ENCODE peak calls at places on chromosome 13, in seven cellular contexts. N, F, X, Y, H, L and G are unnamed samples.

GRCh38 chr13:75180805-75181455 is 301.0 kb downstream of the TBC1D4 start:
- DNase-seq in N (no peak), F (no peak), X (no peak), Y (peak), H (no peak), L (no peak), G (no peak)

GRCh38 chr13:40172878-40173277 is 493.6 kb downstream of the FOXO1 start:
- DNase-seq in N (no peak), F (peak), X (no peak), Y (no peak), H (no peak), L (no peak), G (no peak)

GRCh38 chr13:65789815-65790214 is 1440.3 kb downstream of the PCDH9 start:
- DNase-seq in N (no peak), F (no peak), X (no peak), Y (peak), H (no peak), L (no peak), G (no peak)

GRCh38 chr13:33182729-33183128 is 102.8 kb downstream of the STARD13 start:
- DNase-seq in N (no peak), F (no peak), X (no peak), Y (no peak), H (no peak), L (no peak), G (no peak)

GRCh38 chr13:28707629-28708427 is 10.9 kb downstream of the SLC46A3 start:
- DNase-seq in N (peak), F (no peak), X (peak), Y (peak), H (no peak), L (no peak), G (no peak)

GRCh38 chr13:112837371-112838037 is 131.5 kb upstream of the MCF2L start:
- DNase-seq in N (no peak), F (no peak), X (no peak), Y (peak), H (no peak), L (no peak), G (no peak)

GRCh38 chr13:51154029-51154555 is 43.0 kb upstream of the C13orf42 start:
- DNase-seq in N (no peak), F (no peak), X (no peak), Y (peak), H (no peak), L (no peak), G (no peak)

GRCh38 chr13:22111961-22112360 is 441.1 kb downstream of the FGF9 start:
- DNase-seq in N (no peak), F (no peak), X (no peak), Y (no peak), H (no peak), L (no peak), G (no peak)

GRCh38 chr13:112760440-112760839 is 70.6 kb downstream of the ATP11A start:
- DNase-seq in N (no peak), F (no peak), X (no peak), Y (no peak), H (no peak), L (no peak), G (no peak)

GRCh38 chr13:33583398-33583797 is 234.6 kb upstream of the RFC3 start:
- DNase-seq in N (no peak), F (no peak), X (no peak), Y (no peak), H (no peak), L (no peak), G (no peak)

GRCh38 chr13:93305886-93306285 is 79.3 kb downstream of the GPC6 start:
- DNase-seq in N (no peak), F (no peak), X (no peak), Y (no peak), H (no peak), L (no peak), G (no peak)

GRCh38 chr13:32426981-32427851 is 714 bp downstream of the N4BP2L1 start:
- DNase-seq in N (no peak), F (peak), X (peak), Y (peak), H (peak), L (peak), G (peak)

GRCh38 chr13:78436311-78436710 is 167.0 kb downstream of the POU4F1 start:
- DNase-seq in N (no peak), F (no peak), X (no peak), Y (no peak), H (no peak), L (no peak), G (no peak)

GRCh38 chr13:106570354-106570822 is 2.5 kb upstream of the ARGLU1 start:
- DNase-seq in N (no peak), F (peak), X (no peak), Y (peak), H (peak), L (peak), G (peak)

GRCh38 chr13:27353166-27353583 is 71.2 kb upstream of the GTF3A start:
- DNase-seq in N (peak), F (no peak), X (peak), Y (peak), H (no peak), L (no peak), G (no peak)

GRCh38 chr13:59734393-59734792 is 429.3 kb downstream of the DIAPH3 start:
- DNase-seq in N (no peak), F (no peak), X (peak), Y (no peak), H (no peak), L (no peak), G (no peak)

GRCh38 chr13:51590966-51591627 is 6.8 kb downstream of the WDFY2 start:
- DNase-seq in N (peak), F (no peak), X (no peak), Y (peak), H (no peak), L (no peak), G (peak)

GRCh38 chr13:50357586-50358118 is 342.4 kb downstream of the KCNRG start:
- DNase-seq in N (peak), F (peak), X (no peak), Y (peak), H (no peak), L (no peak), G (no peak)

DNA sequence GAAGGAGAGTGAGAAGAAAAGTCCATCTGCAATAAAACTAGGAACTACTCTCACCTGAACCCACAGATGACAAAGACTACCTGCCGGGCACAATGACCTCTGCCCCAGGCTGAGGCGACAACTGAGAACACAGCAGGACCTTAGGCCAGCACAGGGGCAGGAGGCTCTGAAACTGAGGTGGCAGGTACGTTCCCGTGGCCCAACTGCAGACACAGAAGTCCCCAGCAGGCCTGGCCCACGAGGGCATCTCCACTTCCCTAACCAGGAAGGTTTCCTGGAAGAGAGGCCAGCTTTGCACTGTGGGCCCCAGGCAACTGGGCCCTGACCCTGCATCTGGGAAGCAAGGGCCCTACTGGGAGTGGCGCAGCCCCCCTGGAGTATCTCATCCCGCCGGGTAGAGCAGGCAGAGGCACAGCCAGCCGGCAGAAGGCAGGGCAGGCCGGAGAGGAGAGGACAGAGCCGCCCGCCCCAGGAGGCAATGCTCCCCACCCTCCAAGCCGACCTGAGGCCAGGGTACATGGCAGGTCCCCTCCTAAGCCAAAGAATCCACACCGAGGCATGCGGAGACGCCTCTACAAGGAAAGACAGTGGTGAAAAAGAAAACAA is 32.7 kb downstream of the STK24 start:
- DNase-seq in N (no peak), F (no peak), X (no peak), Y (no peak), H (no peak), L (no peak), G (no peak)
- H3K4me3 ChIP-seq in N (no peak), F (no peak), X (no peak), Y (no peak), H (peak), L (no peak), G (no peak)

GRCh38 chr13:109818891-109819290 is 32.5 kb upstream of the IRS2 start:
- DNase-seq in N (no peak), F (no peak), X (no peak), Y (peak), H (no peak), L (no peak), G (no peak)
- H3K27ac ChIP-seq in N (no peak), F (no peak), X (no peak), Y (no peak), H (no peak), L (no peak), G (no peak)

DNA sequence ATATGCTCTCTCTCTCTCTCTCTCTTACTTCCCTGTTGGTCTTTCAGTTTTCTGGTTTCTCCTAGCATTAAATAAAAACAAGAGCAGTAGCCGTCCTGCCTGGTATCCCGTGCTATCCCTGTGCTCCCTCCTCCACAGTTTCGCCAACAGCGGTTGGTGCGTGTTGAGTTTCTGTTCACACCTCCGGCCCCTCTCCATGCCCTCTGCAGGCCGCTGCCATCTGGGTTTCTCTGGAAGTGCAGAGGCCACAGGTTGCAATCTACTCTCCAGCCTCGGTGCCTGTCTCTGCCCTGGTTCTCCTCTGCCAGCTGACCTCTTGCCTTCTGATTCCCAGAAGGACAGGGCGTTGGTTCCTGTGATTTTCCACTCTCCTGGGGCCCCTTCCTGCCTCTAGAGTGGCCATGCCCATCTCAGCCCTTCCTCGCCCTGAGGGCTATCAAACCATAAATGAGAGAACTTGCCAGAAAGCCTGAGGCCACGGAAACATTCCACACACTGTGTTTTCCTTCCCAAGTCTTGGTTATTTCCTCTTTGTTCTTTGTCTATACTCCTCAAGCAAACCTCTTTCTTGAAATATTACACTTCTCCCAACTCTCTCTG is 146.3 kb downstream of the SHISA2 start:
- DNase-seq in N (no peak), F (no peak), X (no peak), Y (no peak), H (no peak), L (no peak), G (no peak)
- H3K4me3 ChIP-seq in N (no peak), F (no peak), X (peak), Y (no peak), H (no peak), L (no peak), G (no peak)

GRCh38 chr13:98972627-98973026 is 5.2 kb downstream of the DOCK9 start:
- DNase-seq in N (no peak), F (no peak), X (no peak), Y (peak), H (no peak), L (no peak), G (no peak)
- H3K27ac ChIP-seq in N (no peak), F (peak), X (no peak), Y (peak), H (no peak), L (no peak), G (peak)

DNA sequence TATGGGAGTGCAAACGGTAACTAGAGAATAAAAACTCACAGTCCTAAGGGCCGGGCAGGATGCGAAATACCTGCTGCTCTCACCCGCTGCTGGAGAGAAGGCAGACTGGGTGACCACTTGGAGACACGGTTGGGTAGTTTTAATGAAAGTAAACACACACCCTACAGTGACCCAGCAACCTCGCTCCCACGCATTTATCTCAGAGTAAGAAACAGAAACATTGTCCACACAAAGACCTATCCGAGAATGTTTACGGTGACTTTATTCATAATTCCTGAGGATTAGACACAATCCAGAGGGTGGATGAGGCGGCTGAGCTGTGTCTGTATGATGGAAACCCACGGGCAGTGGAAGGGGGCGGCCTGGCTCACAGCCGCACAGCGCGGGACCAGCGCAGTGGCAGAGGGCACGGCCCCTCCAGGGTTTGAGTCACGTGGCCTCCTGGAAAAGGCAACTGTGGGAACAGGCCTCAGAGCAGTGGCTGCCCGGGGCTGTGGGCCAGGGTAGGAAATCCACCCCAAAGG is 73.5 kb upstream of the C13orf46 start:
- DNase-seq in N (no peak), F (no peak), X (no peak), Y (no peak), H (no peak), L (no peak), G (peak)
- H3K4me3 ChIP-seq in N (no peak), F (no peak), X (no peak), Y (no peak), H (no peak), L (no peak), G (no peak)

GRCh38 chr13:43391021-43391420 is 367.6 kb downstream of the DNAJC15 start:
- DNase-seq in N (no peak), F (no peak), X (no peak), Y (no peak), H (no peak), L (no peak), G (no peak)

GRCh38 chr13:43390101-43390500 is 366.7 kb downstream of the DNAJC15 start:
- DNase-seq in N (no peak), F (no peak), X (no peak), Y (no peak), H (no peak), L (no peak), G (no peak)

GRCh38 chr13:43390582-43390981 is 367.2 kb downstream of the DNAJC15 start:
- DNase-seq in N (no peak), F (no peak), X (no peak), Y (no peak), H (no peak), L (no peak), G (no peak)

GRCh38 chr13:43388282-43389034 is 365.1 kb downstream of the DNAJC15 start:
- DNase-seq in N (no peak), F (no peak), X (no peak), Y (no peak), H (no peak), L (no peak), G (no peak)

GRCh38 chr13:43389573-43389972 is 366.2 kb downstream of the DNAJC15 start:
- DNase-seq in N (no peak), F (no peak), X (no peak), Y (peak), H (no peak), L (no peak), G (no peak)
- H3K27ac ChIP-seq in N (no peak), F (no peak), X (no peak), Y (no peak), H (peak), L (no peak), G (no peak)

GRCh38 chr13:23432589-23432988 is 913 bp downstream of the SACS start:
- DNase-seq in N (no peak), F (no peak), X (no peak), Y (no peak), H (no peak), L (no peak), G (no peak)
- H3K4me3 ChIP-seq in N (peak), F (peak), X (no peak), Y (peak), H (peak), L (no peak), G (no peak)